ENCODE peak calls at places on chromosomes 3 and 15, in five cellular contexts. G is HepG2, K is endodermal cell, D is A549, S is cardiac muscle cell. M is an unnamed sample.

GRCh38 chr15:63476229-63476632 is 28.2 kb upstream of the USP3 start:
- DNase-seq in G (peak; percentile 85), K (no peak), D (peak; percentile 98), S (no peak), M (peak; percentile 95)

GRCh38 chr15:70323111-70323851 is 225.6 kb upstream of the TLE3 start:
- DNase-seq in G (no peak), K (peak; percentile 67), D (no peak), S (no peak), M (no peak)

GRCh38 chr15:58258501-58259274 is 120.5 kb downstream of the AQP9 start:
- DNase-seq in G (no peak), K (no peak), D (no peak), S (no peak), M (no peak)

GRCh38 chr15:88108991-88109390 is 147.5 kb downstream of the NTRK3 start:
- DNase-seq in G (no peak), K (no peak), D (no peak), S (no peak), M (no peak)

GRCh38 chr3:195197764-195198423 is 73.1 kb downstream of the XXYLT1 start:
- DNase-seq in G (no peak), K (peak; percentile 12), D (peak; percentile 42), S (no peak), M (no peak)

GRCh38 chr3:72036899-72037298 is 252.0 kb upstream of the PROK2 start:
- DNase-seq in G (no peak), K (no peak), D (no peak), S (no peak), M (no peak)

GRCh38 chr15:90320885-90321278 is 31.2 kb upstream of the ZNF774 start:
- DNase-seq in G (no peak), K (no peak), D (no peak), S (no peak), M (no peak)

GRCh38 chr3:140128217-140129137 is 193.5 kb downstream of the CLSTN2 start:
- DNase-seq in G (peak; percentile 25), K (peak; percentile 92), D (peak; percentile 25), S (peak; percentile 70), M (no peak)

GRCh38 chr15:96789999-96790398 is 459.5 kb downstream of the NR2F2 start:
- DNase-seq in G (no peak), K (no peak), D (no peak), S (no peak), M (no peak)

GRCh38 chr3:50297896-50298725 is 1.1 kb downstream of the HYAL3 start:
- DNase-seq in G (no peak), K (peak; percentile 54), D (no peak), S (no peak), M (no peak)

GRCh38 chr15:78004919-78005634 is 72.4 kb downstream of the TBC1D2B start:
- DNase-seq in G (no peak), K (no peak), D (peak; percentile 51), S (no peak), M (peak; percentile 83)

GRCh38 chr15:72231847-72232461 is 964 bp upstream of the PKM start:
- DNase-seq in G (peak; percentile 63), K (peak; percentile 63), D (peak; percentile 83), S (peak; percentile 9), M (no peak)

GRCh38 chr3:16461463-16462245 is 51.8 kb downstream of the RFTN1 start:
- DNase-seq in G (no peak), K (no peak), D (no peak), S (no peak), M (no peak)

GRCh38 chr15:78047631-78048409 is 29.7 kb downstream of the TBC1D2B start:
- DNase-seq in G (no peak), K (peak; percentile 23), D (no peak), S (peak; percentile 8), M (no peak)

GRCh38 chr15:68218847-68219798 is 10.4 kb downstream of the CLN6 start:
- DNase-seq in G (no peak), K (peak; percentile 10), D (no peak), S (no peak), M (no peak)

GRCh38 chr3:118833075-118833474 is 201.6 kb downstream of the IGSF11 start:
- DNase-seq in G (no peak), K (no peak), D (no peak), S (no peak), M (no peak)

GRCh38 chr15:38721549-38721948 is 156.9 kb upstream of the RASGRP1 start:
- DNase-seq in G (no peak), K (no peak), D (no peak), S (no peak), M (no peak)

GRCh38 chr3:61589856-61590255 is 28.5 kb downstream of the PTPRG start:
- DNase-seq in G (no peak), K (no peak), D (peak; percentile 35), S (no peak), M (no peak)

GRCh38 chr3:11185564-11186317 is 31.4 kb downstream of the HRH1 start:
- DNase-seq in G (no peak), K (no peak), D (peak; percentile 83), S (no peak), M (peak; percentile 88)

GRCh38 chr3:99901200-99901926 is 83.7 kb downstream of the CMSS1 start:
- DNase-seq in G (peak; percentile 94), K (no peak), D (peak; percentile 58), S (no peak), M (peak; percentile 55)

GRCh38 chr15:40932146-40932545 is 3.0 kb downstream of the DLL4 start:
- DNase-seq in G (no peak), K (no peak), D (no peak), S (no peak), M (no peak)

GRCh38 chr3:11364181-11364580 is 92.0 kb downstream of the ATG7 start:
- DNase-seq in G (no peak), K (no peak), D (no peak), S (no peak), M (no peak)

GRCh38 chr3:76646921-76647562 is 392.9 kb upstream of the ROBO2 start:
- DNase-seq in G (peak; percentile 14), K (peak; percentile 82), D (peak; percentile 3), S (no peak), M (no peak)

GRCh38 chr3:122978569-122978968 is 49.0 kb downstream of the SEMA5B start:
- DNase-seq in G (no peak), K (no peak), D (no peak), S (no peak), M (no peak)

GRCh38 chr3:160374472-160374871 is 24.6 kb downstream of the IFT80 start:
- DNase-seq in G (no peak), K (no peak), D (peak; percentile 24), S (no peak), M (no peak)

GRCh38 chr3:191376742-191377141 is 46.4 kb upstream of the UTS2B start:
- DNase-seq in G (no peak), K (no peak), D (no peak), S (no peak), M (no peak)

GRCh38 chr15:25783607-25784131 is 79.5 kb downstream of the ATP10A start:
- DNase-seq in G (no peak), K (peak; percentile 95), D (peak; percentile 49), S (peak; percentile 15), M (no peak)

GRCh38 chr3:150759319-150759718 is 3.6 kb downstream of the SIAH2 start:
- DNase-seq in G (no peak), K (no peak), D (no peak), S (no peak), M (no peak)

GRCh38 chr3:155217591-155217990 is 75.9 kb downstream of the STRIT1 start:
- DNase-seq in G (no peak), K (no peak), D (no peak), S (no peak), M (no peak)

GRCh38 chr3:155218470-155218869 is 75.0 kb downstream of the STRIT1 start:
- DNase-seq in G (no peak), K (no peak), D (no peak), S (no peak), M (no peak)

DNA sequence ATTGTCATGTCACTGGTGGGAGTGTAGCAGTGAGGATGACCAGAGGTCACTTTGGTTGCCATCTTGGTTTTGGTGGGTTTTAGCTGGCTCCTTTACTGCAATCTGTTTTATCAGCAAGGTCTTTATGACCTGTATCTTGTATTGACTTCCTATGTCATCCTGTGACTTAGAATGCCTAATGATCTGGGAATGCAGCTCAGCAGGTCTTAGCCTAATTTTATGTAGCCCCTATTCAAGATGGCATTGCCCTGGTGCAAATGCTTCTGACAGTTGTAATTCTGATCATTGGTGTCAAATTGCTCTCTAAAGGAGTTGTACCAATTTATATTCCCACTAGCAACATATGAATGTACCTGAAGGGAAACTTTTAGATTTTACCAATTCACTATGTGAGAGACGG is 74.4 kb downstream of the STRIT1 start:
- DNase-seq in G (no peak), K (no peak), D (no peak), S (no peak), M (no peak)
- H3K9me3 ChIP-seq in G (no peaks in the 10 kb centered on the region), K (peaks cover 24% of the 10 kb centered on the region), D (peaks cover 5% of the 10 kb centered on the region), S (no peaks in the 10 kb centered on the region), M (no peaks in the 10 kb centered on the region)

DNA sequence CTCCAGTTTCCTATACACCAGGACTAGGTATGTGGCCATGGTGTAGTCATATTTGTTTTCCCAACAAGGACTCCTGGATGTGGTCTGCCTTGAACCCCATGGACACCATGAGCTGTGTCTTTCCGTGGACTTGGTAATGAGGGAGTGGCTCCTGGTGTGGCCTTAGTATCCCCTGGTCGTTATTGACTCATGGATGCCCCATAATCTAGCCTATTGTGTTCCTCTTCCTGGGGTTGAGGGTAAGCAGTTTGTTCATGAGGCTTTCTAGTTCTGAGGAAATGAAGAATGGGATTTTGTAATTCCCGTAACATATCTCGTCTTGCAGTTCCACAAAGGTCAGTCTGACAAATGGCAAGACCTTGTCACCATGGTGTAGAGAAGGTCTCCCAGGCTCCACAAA is 22.5 kb downstream of the RAB7A start:
- DNase-seq in G (no peak), K (no peak), D (no peak), S (no peak), M (no peak)
- H3K9me3 ChIP-seq in G (no peaks in the 10 kb centered on the region), K (peaks cover 53% of the 10 kb centered on the region), D (no peaks in the 10 kb centered on the region), S (no peaks in the 10 kb centered on the region), M (no peaks in the 10 kb centered on the region)

DNA sequence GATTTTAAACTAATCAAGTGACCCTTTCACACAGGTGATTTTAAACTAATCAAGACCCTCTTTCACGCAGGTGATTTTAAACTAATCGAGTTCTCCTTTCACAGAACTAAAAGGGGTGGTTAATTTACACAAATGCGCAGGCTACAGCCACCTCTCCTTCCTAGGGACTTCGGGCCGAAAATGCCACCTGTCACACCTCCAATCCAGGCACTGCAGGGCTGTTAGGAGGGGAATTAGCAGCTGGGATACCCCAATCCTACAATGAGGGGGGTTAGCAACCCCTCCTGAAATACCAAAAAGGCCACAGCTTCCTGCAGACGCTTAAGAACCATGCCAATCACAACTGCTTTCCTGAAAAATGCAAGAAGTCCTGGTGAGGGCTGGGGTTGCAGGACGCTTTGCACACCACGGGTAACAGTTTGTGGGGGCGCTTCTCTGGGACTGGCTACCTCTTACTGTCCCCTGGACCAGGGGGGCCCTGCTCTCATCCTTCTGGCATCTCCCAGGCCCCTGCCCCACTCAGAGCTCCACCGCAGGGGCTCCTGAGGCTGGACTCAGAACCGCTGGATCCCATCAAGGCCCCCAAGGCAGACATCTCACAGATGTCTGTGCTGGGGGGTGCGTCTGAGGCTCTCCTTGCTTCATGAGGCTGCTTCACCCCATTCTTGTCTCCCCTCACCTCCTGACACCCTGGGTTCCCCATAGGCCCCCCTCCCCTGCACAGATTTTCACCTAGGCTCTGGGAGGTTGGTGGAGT is 145.9 kb downstream of the OR4M2 start:
- DNase-seq in G (no peak), K (no peak), D (no peak), S (no peak), M (no peak)
- H3K9me3 ChIP-seq in G (no peaks in the 10 kb centered on the region), K (peaks cover 89% of the 10 kb centered on the region), D (peaks cover 3% of the 10 kb centered on the region), S (peaks cover 12% of the 10 kb centered on the region), M (peaks cover 90% of the 10 kb centered on the region)

DNA sequence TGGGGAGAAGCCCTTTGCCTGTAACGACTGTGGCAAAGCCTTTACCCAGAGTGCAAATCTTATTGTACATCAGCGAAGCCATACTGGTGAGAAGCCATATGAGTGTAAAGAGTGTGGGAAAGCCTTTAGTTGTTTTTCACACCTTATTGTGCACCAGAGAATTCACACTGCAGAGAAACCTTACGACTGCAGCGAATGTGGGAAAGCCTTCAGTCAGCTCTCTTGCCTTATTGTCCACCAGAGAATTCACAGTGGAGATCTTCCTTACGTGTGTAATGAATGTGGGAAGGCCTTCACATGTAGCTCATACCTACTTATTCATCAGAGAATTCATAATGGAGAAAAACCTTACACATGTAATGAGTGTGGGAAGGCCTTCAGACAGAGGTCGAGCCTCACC is 10.9 kb downstream of the ZNF35 start:
- DNase-seq in G (no peak), K (no peak), D (peak; percentile 16), S (no peak), M (no peak)
- H3K9me3 ChIP-seq in G (no peaks in the 10 kb centered on the region), K (peaks cover 32% of the 10 kb centered on the region), D (peaks cover 72% of the 10 kb centered on the region), S (no peaks in the 10 kb centered on the region), M (peaks cover 30% of the 10 kb centered on the region)